ENCODE peak calls at places on chromosomes 13 and 19, in four cellular contexts. One of them, this sample, is unnamed.

GRCh38 chr13:67101730-67102467 is 128.2 kb downstream of the PCDH9 start:
- DNase-seq in WTC11: no peak
- DNase-seq in HepG2: no peak
- DNase-seq in HEK293T: no peak
- DNase-seq in this sample: no peak

GRCh38 chr19:57511484-57511883 is 11.7 kb downstream of the ZNF773 start:
- DNase-seq in HEK293T: no peak
- DNase-seq in HepG2: no peak
- DNase-seq in WTC11: no peak
- DNase-seq in this sample: no peak

GRCh38 chr19:35265126-35265995 is 3.4 kb upstream of the USF2 start:
- DNase-seq in HepG2: no peak
- DNase-seq in HEK293T: no peak
- DNase-seq in WTC11: peak
- DNase-seq in this sample: no peak

GRCh38 chr13:100490692-100491091 is 97.9 kb downstream of the GGACT start:
- DNase-seq in WTC11: peak
- DNase-seq in HepG2: no peak
- DNase-seq in HEK293T: no peak
- DNase-seq in this sample: no peak

GRCh38 chr13:37656247-37656940 is 57.8 kb upstream of the POSTN start:
- DNase-seq in HepG2: no peak
- DNase-seq in HEK293T: no peak
- DNase-seq in WTC11: no peak
- DNase-seq in this sample: no peak

GRCh38 chr13:102642475-102642874 is 45.7 kb downstream of the TPP2 start:
- DNase-seq in WTC11: no peak
- DNase-seq in HepG2: no peak
- DNase-seq in HEK293T: no peak
- DNase-seq in this sample: no peak

GRCh38 chr13:60431108-60431700 is 34.2 kb downstream of the TDRD3 start:
- DNase-seq in WTC11: no peak
- DNase-seq in HepG2: peak
- DNase-seq in HEK293T: peak
- DNase-seq in this sample: peak

GRCh38 chr19:1592023-1592754 is 476 bp downstream of the MBD3 start:
- DNase-seq in HepG2: peak
- DNase-seq in HEK293T: peak
- DNase-seq in WTC11: peak
- DNase-seq in this sample: peak

GRCh38 chr13:114119196-114119595 is 13.2 kb downstream of the RASA3 start:
- DNase-seq in HepG2: peak
- DNase-seq in WTC11: peak
- DNase-seq in HEK293T: no peak
- DNase-seq in this sample: no peak

GRCh38 chr19:38736413-38737280 is 7.6 kb downstream of the CAPN12 start:
- DNase-seq in HepG2: no peak
- DNase-seq in HEK293T: peak
- DNase-seq in WTC11: peak
- DNase-seq in this sample: peak

GRCh38 chr13:114073881-114074551 is 58.4 kb downstream of the RASA3 start:
- DNase-seq in HEK293T: no peak
- DNase-seq in HepG2: no peak
- DNase-seq in WTC11: no peak
- DNase-seq in this sample: no peak

GRCh38 chr19:49422407-49423277 is 599 bp downstream of the PTH2 start:
- DNase-seq in HepG2: no peak
- DNase-seq in WTC11: peak
- DNase-seq in HEK293T: peak
- DNase-seq in this sample: peak

DNA sequence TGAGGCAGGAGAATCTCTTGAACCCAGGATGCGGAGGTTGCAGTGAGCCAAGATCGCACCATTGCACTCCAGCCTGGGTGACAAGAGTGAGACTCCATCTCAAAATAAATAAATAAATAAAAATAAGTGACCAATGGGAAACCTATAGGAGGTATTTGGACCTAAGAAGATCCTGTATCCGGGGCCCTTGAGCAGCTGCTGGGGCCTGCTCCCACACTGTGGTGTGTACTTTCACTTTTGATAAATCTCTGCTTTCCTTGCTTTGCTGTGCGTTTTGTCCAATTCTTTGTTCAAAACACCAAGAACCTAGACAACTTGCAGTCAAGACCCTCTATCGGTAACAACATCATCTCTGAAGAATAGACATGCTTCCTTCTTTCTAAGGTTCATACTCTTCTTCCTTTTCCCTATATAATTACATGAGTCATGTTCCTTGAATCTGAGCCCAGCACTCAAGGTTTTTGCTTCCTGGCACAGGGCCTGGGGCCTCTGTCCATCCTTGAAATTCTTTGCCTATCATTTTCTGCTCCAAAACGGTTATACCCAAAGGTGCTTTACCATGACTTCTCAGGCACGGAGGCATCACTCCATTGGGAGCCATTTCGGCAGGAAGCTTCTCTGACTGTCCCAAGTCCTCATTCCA is 14.2 kb upstream of the PNMA8C start:
- DNase-seq in HepG2: no peak
- DNase-seq in HEK293T: no peak
- DNase-seq in WTC11: no peak
- DNase-seq in this sample: no peak
- TF ChIP-seq ELF4 in HepG2: no peak
- TF ChIP-seq ELF4 in HEK293T: no peak
- TF ChIP-seq ELF4 in WTC11: no peak
- TF ChIP-seq ELF4 in this sample: no peak

DNA sequence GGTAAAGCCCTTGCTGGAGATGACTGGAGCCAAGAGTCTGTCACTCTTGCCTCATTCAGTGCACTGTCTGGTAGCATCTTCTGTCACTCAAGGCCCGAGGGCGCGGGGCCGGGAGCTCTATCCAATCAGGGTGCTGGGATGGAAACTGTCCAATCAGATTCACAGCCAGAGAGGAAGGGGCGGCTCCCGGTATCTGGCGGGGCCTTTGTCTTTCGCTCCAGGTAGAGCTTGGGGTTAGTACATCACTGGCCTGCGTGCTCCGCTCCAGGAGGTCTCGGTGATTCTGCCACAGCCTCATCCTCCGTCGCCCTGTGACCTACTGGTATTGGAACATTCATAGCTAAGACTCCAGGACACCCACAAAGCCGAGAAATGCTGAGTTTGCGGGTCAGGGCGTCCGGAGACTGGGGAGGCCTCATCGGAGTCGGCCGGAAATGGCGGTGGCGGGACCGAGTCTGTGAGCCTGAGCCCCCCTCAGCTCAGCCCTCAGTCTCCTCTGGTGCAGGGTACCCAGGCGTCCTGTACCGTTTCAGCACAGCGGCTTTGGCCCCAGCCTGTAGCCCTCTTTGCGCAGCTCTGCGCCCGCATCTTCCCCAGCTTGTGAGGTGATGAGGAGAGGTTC is 20.6 kb upstream of the ZNF430 start:
- DNase-seq in HEK293T: no peak
- DNase-seq in HepG2: no peak
- DNase-seq in WTC11: peak
- DNase-seq in this sample: peak
- TF ChIP-seq ELF4 in HEK293T: no peak
- TF ChIP-seq ELF4 in HepG2: no peak
- TF ChIP-seq ELF4 in WTC11: no peak
- TF ChIP-seq ELF4 in this sample: no peak

GRCh38 chr19:30635026-30635985 is 263.1 kb downstream of the ZNF536 start:
- DNase-seq in HEK293T: no peak
- DNase-seq in HepG2: no peak
- DNase-seq in WTC11: no peak
- DNase-seq in this sample: no peak
- TF ChIP-seq ELF4 in HEK293T: no peak
- TF ChIP-seq ELF4 in HepG2: no peak
- TF ChIP-seq ELF4 in WTC11: no peak
- TF ChIP-seq ELF4 in this sample: no peak

DNA sequence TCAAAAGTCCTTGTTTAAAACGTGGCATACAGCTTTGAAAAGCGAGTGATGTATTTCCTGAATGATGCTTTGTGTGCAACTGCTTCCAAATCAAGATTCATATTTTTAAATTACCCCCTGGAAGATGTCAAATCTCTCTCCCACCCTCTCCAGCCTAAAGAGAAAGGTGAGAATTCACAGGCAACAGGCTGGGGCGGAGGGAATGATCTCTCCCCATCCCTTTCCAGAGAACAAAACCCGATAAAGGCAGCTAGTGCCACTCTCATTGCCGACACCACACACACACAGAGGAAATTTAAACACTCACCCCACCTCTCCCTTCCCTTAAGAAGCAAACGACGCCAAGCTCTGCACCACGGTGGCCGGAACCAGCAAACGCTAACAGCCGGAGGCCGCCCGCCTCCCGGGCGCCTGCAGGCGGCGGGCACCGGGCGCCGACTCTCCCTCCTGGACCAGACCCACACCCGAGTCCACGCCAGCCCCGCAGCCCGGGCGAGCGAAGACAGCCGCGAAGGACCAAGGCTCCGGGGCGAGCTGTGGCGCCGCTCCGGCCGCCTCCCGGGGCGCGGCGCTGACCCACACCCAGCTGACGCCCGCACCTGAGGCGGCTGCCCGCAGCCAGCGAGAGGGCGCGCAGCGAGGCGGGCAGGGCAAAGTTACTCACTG is 485 bp downstream of the LNX2 start:
- DNase-seq in HEK293T: peak
- DNase-seq in HepG2: peak
- DNase-seq in WTC11: no peak
- DNase-seq in this sample: peak
- TF ChIP-seq ELF4 in HEK293T: no peak
- TF ChIP-seq ELF4 in HepG2: no peak
- TF ChIP-seq ELF4 in WTC11: peak
- TF ChIP-seq ELF4 in this sample: no peak

DNA sequence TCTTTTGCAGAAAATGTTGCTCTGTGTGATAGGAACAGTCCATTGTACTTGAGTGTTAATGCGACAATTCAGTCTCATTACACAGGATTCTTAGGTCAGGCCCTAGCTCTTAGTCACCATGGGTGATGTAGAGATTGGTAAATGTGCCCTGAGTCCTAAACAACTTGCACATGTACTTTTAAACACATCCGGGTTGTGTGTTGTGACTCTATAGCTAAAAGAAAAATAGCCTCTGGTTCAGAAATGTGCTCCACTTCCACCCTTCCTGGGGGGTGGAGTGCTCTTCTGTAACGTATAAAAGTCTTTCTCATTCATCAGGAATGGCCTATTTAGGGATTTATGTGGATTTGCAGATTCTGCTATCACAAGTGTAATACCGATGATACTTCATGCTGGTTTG is 5.2 kb downstream of the SPATA13 start:
- DNase-seq in HEK293T: no peak
- DNase-seq in HepG2: no peak
- DNase-seq in WTC11: no peak
- DNase-seq in this sample: no peak
- TF ChIP-seq ELF4 in HEK293T: no peak
- TF ChIP-seq ELF4 in HepG2: no peak
- TF ChIP-seq ELF4 in WTC11: no peak
- TF ChIP-seq ELF4 in this sample: no peak